ENCODE peak calls at places on chromosomes 6 and 20, in six cellular contexts. One of them, this sample, is unnamed.

GRCh38 chr20:16821211-16822089 is 73.3 kb downstream of the OTOR start:
- DNase-seq in activated T-helper 1 cell treated with anti-CD3 and anti-CD28 coated beads, Interleukin-12 subunit alpha, Interleukin-12 subunit beta, Interleukin-2, Interleukin-4 antibody, amounts not matched to agents 30 ng/mL and 10 ng/mL and 1 ng/mL, durations not matched to agents 14 hours and 24 hours and 36 hours: no peak
- DNase-seq in LoVo: peak
- DNase-seq in astrocyte of the cerebellum: peak
- DNase-seq in brain pericyte: no peak
- DNase-seq in NCI-H2081: peak
- DNase-seq in this sample: no peak

GRCh38 chr6:161498359-161498758 is 224.5 kb upstream of the AGPAT4 start:
- DNase-seq in astrocyte of the cerebellum: peak
- DNase-seq in NCI-H2081: peak
- DNase-seq in brain pericyte: no peak
- DNase-seq in LoVo: no peak
- DNase-seq in activated T-helper 1 cell treated with anti-CD3 and anti-CD28 coated beads, Interleukin-12 subunit alpha, Interleukin-12 subunit beta, Interleukin-2, Interleukin-4 antibody, amounts not matched to agents 30 ng/mL and 10 ng/mL and 1 ng/mL, durations not matched to agents 14 hours and 24 hours and 36 hours: no peak
- DNase-seq in this sample: peak

GRCh38 chr20:39849664-39850063 is 839.4 kb downstream of the MAFB start:
- DNase-seq in brain pericyte: peak
- DNase-seq in NCI-H2081: no peak
- DNase-seq in astrocyte of the cerebellum: peak
- DNase-seq in LoVo: no peak
- DNase-seq in activated T-helper 1 cell treated with anti-CD3 and anti-CD28 coated beads, Interleukin-12 subunit alpha, Interleukin-12 subunit beta, Interleukin-2, Interleukin-4 antibody, amounts not matched to agents 30 ng/mL and 10 ng/mL and 1 ng/mL, durations not matched to agents 14 hours and 24 hours and 36 hours: no peak
- DNase-seq in this sample: no peak

GRCh38 chr20:50844430-50845100 is 49.7 kb downstream of the BCAS4 start:
- DNase-seq in LoVo: no peak
- DNase-seq in activated T-helper 1 cell treated with anti-CD3 and anti-CD28 coated beads, Interleukin-12 subunit alpha, Interleukin-12 subunit beta, Interleukin-2, Interleukin-4 antibody, amounts not matched to agents 30 ng/mL and 10 ng/mL and 1 ng/mL, durations not matched to agents 14 hours and 24 hours and 36 hours: peak
- DNase-seq in astrocyte of the cerebellum: peak
- DNase-seq in NCI-H2081: no peak
- DNase-seq in brain pericyte: peak
- DNase-seq in this sample: no peak

GRCh38 chr20:59022754-59023153 is 3.5 kb downstream of the TUBB1 start:
- DNase-seq in brain pericyte: no peak
- DNase-seq in LoVo: no peak
- DNase-seq in NCI-H2081: no peak
- DNase-seq in activated T-helper 1 cell treated with anti-CD3 and anti-CD28 coated beads, Interleukin-12 subunit alpha, Interleukin-12 subunit beta, Interleukin-2, Interleukin-4 antibody, amounts not matched to agents 30 ng/mL and 10 ng/mL and 1 ng/mL, durations not matched to agents 14 hours and 24 hours and 36 hours: no peak
- DNase-seq in astrocyte of the cerebellum: no peak
- DNase-seq in this sample: no peak

GRCh38 chr6:96520851-96521115 is 823 bp upstream of the UFL1 start:
- DNase-seq in activated T-helper 1 cell treated with anti-CD3 and anti-CD28 coated beads, Interleukin-12 subunit alpha, Interleukin-12 subunit beta, Interleukin-2, Interleukin-4 antibody, amounts not matched to agents 30 ng/mL and 10 ng/mL and 1 ng/mL, durations not matched to agents 14 hours and 24 hours and 36 hours: no peak
- DNase-seq in brain pericyte: no peak
- DNase-seq in NCI-H2081: no peak
- DNase-seq in LoVo: peak
- DNase-seq in astrocyte of the cerebellum: no peak
- DNase-seq in this sample: no peak

GRCh38 chr6:6007311-6008113 is 787 bp upstream of the NRN1 start:
- DNase-seq in LoVo: peak
- DNase-seq in astrocyte of the cerebellum: no peak
- DNase-seq in NCI-H2081: peak
- DNase-seq in brain pericyte: no peak
- DNase-seq in activated T-helper 1 cell treated with anti-CD3 and anti-CD28 coated beads, Interleukin-12 subunit alpha, Interleukin-12 subunit beta, Interleukin-2, Interleukin-4 antibody, amounts not matched to agents 30 ng/mL and 10 ng/mL and 1 ng/mL, durations not matched to agents 14 hours and 24 hours and 36 hours: no peak
- DNase-seq in this sample: no peak

GRCh38 chr20:48750941-48751620 is 76.7 kb downstream of the PREX1 start:
- DNase-seq in activated T-helper 1 cell treated with anti-CD3 and anti-CD28 coated beads, Interleukin-12 subunit alpha, Interleukin-12 subunit beta, Interleukin-2, Interleukin-4 antibody, amounts not matched to agents 30 ng/mL and 10 ng/mL and 1 ng/mL, durations not matched to agents 14 hours and 24 hours and 36 hours: no peak
- DNase-seq in LoVo: no peak
- DNase-seq in astrocyte of the cerebellum: no peak
- DNase-seq in brain pericyte: no peak
- DNase-seq in NCI-H2081: peak
- DNase-seq in this sample: no peak

GRCh38 chr6:132354517-132355167 is 46.6 kb downstream of the MOXD1 start:
- DNase-seq in astrocyte of the cerebellum: no peak
- DNase-seq in activated T-helper 1 cell treated with anti-CD3 and anti-CD28 coated beads, Interleukin-12 subunit alpha, Interleukin-12 subunit beta, Interleukin-2, Interleukin-4 antibody, amounts not matched to agents 30 ng/mL and 10 ng/mL and 1 ng/mL, durations not matched to agents 14 hours and 24 hours and 36 hours: peak
- DNase-seq in brain pericyte: no peak
- DNase-seq in LoVo: no peak
- DNase-seq in NCI-H2081: no peak
- DNase-seq in this sample: no peak

GRCh38 chr6:24205020-24205492 is 79.0 kb downstream of the NRSN1 start:
- DNase-seq in brain pericyte: no peak
- DNase-seq in activated T-helper 1 cell treated with anti-CD3 and anti-CD28 coated beads, Interleukin-12 subunit alpha, Interleukin-12 subunit beta, Interleukin-2, Interleukin-4 antibody, amounts not matched to agents 30 ng/mL and 10 ng/mL and 1 ng/mL, durations not matched to agents 14 hours and 24 hours and 36 hours: no peak
- DNase-seq in NCI-H2081: peak
- DNase-seq in astrocyte of the cerebellum: peak
- DNase-seq in LoVo: peak
- DNase-seq in this sample: peak

GRCh38 chr6:47161176-47161687 is 119.1 kb upstream of the ADGRF1 start:
- DNase-seq in activated T-helper 1 cell treated with anti-CD3 and anti-CD28 coated beads, Interleukin-12 subunit alpha, Interleukin-12 subunit beta, Interleukin-2, Interleukin-4 antibody, amounts not matched to agents 30 ng/mL and 10 ng/mL and 1 ng/mL, durations not matched to agents 14 hours and 24 hours and 36 hours: no peak
- DNase-seq in LoVo: peak
- DNase-seq in NCI-H2081: peak
- DNase-seq in astrocyte of the cerebellum: no peak
- DNase-seq in brain pericyte: no peak
- DNase-seq in this sample: no peak

GRCh38 chr20:63089051-63089907 is 82.5 kb upstream of the BHLHE23 start:
- DNase-seq in astrocyte of the cerebellum: no peak
- DNase-seq in LoVo: no peak
- DNase-seq in brain pericyte: no peak
- DNase-seq in activated T-helper 1 cell treated with anti-CD3 and anti-CD28 coated beads, Interleukin-12 subunit alpha, Interleukin-12 subunit beta, Interleukin-2, Interleukin-4 antibody, amounts not matched to agents 30 ng/mL and 10 ng/mL and 1 ng/mL, durations not matched to agents 14 hours and 24 hours and 36 hours: no peak
- DNase-seq in NCI-H2081: peak
- DNase-seq in this sample: no peak

GRCh38 chr6:165181951-165182414 is 127.4 kb downstream of the C6orf118 start:
- DNase-seq in LoVo: no peak
- DNase-seq in activated T-helper 1 cell treated with anti-CD3 and anti-CD28 coated beads, Interleukin-12 subunit alpha, Interleukin-12 subunit beta, Interleukin-2, Interleukin-4 antibody, amounts not matched to agents 30 ng/mL and 10 ng/mL and 1 ng/mL, durations not matched to agents 14 hours and 24 hours and 36 hours: no peak
- DNase-seq in astrocyte of the cerebellum: peak
- DNase-seq in NCI-H2081: peak
- DNase-seq in brain pericyte: no peak
- DNase-seq in this sample: no peak

GRCh38 chr20:1827510-1827973 is 67.7 kb upstream of the SIRPA start:
- DNase-seq in astrocyte of the cerebellum: no peak
- DNase-seq in LoVo: no peak
- DNase-seq in NCI-H2081: no peak
- DNase-seq in brain pericyte: no peak
- DNase-seq in activated T-helper 1 cell treated with anti-CD3 and anti-CD28 coated beads, Interleukin-12 subunit alpha, Interleukin-12 subunit beta, Interleukin-2, Interleukin-4 antibody, amounts not matched to agents 30 ng/mL and 10 ng/mL and 1 ng/mL, durations not matched to agents 14 hours and 24 hours and 36 hours: no peak
- DNase-seq in this sample: no peak

GRCh38 chr6:54846857-54847721 is 518 bp downstream of the FAM83B start:
- DNase-seq in brain pericyte: no peak
- DNase-seq in astrocyte of the cerebellum: no peak
- DNase-seq in activated T-helper 1 cell treated with anti-CD3 and anti-CD28 coated beads, Interleukin-12 subunit alpha, Interleukin-12 subunit beta, Interleukin-2, Interleukin-4 antibody, amounts not matched to agents 30 ng/mL and 10 ng/mL and 1 ng/mL, durations not matched to agents 14 hours and 24 hours and 36 hours: no peak
- DNase-seq in LoVo: peak
- DNase-seq in NCI-H2081: no peak
- DNase-seq in this sample: no peak

GRCh38 chr6:45965007-45965406 is 50.7 kb downstream of the CLIC5 start:
- DNase-seq in activated T-helper 1 cell treated with anti-CD3 and anti-CD28 coated beads, Interleukin-12 subunit alpha, Interleukin-12 subunit beta, Interleukin-2, Interleukin-4 antibody, amounts not matched to agents 30 ng/mL and 10 ng/mL and 1 ng/mL, durations not matched to agents 14 hours and 24 hours and 36 hours: no peak
- DNase-seq in brain pericyte: no peak
- DNase-seq in LoVo: no peak
- DNase-seq in astrocyte of the cerebellum: peak
- DNase-seq in NCI-H2081: no peak
- DNase-seq in this sample: no peak

GRCh38 chr6:80438728-80439127 is 332.3 kb downstream of the BCKDHB start:
- DNase-seq in brain pericyte: no peak
- DNase-seq in NCI-H2081: no peak
- DNase-seq in astrocyte of the cerebellum: no peak
- DNase-seq in LoVo: peak
- DNase-seq in activated T-helper 1 cell treated with anti-CD3 and anti-CD28 coated beads, Interleukin-12 subunit alpha, Interleukin-12 subunit beta, Interleukin-2, Interleukin-4 antibody, amounts not matched to agents 30 ng/mL and 10 ng/mL and 1 ng/mL, durations not matched to agents 14 hours and 24 hours and 36 hours: no peak
- DNase-seq in this sample: no peak

GRCh38 chr6:14079971-14080370 is 37.6 kb upstream of the CD83 start:
- DNase-seq in astrocyte of the cerebellum: peak
- DNase-seq in brain pericyte: no peak
- DNase-seq in NCI-H2081: no peak
- DNase-seq in LoVo: no peak
- DNase-seq in activated T-helper 1 cell treated with anti-CD3 and anti-CD28 coated beads, Interleukin-12 subunit alpha, Interleukin-12 subunit beta, Interleukin-2, Interleukin-4 antibody, amounts not matched to agents 30 ng/mL and 10 ng/mL and 1 ng/mL, durations not matched to agents 14 hours and 24 hours and 36 hours: no peak
- DNase-seq in this sample: no peak

GRCh38 chr6:8780653-8781052 is 345.3 kb upstream of the SLC35B3 start:
- DNase-seq in LoVo: no peak
- DNase-seq in NCI-H2081: no peak
- DNase-seq in astrocyte of the cerebellum: no peak
- DNase-seq in brain pericyte: no peak
- DNase-seq in activated T-helper 1 cell treated with anti-CD3 and anti-CD28 coated beads, Interleukin-12 subunit alpha, Interleukin-12 subunit beta, Interleukin-2, Interleukin-4 antibody, amounts not matched to agents 30 ng/mL and 10 ng/mL and 1 ng/mL, durations not matched to agents 14 hours and 24 hours and 36 hours: no peak
- DNase-seq in this sample: no peak

GRCh38 chr20:51985013-51985415 is 182.7 kb upstream of the SALL4 start:
- DNase-seq in activated T-helper 1 cell treated with anti-CD3 and anti-CD28 coated beads, Interleukin-12 subunit alpha, Interleukin-12 subunit beta, Interleukin-2, Interleukin-4 antibody, amounts not matched to agents 30 ng/mL and 10 ng/mL and 1 ng/mL, durations not matched to agents 14 hours and 24 hours and 36 hours: no peak
- DNase-seq in LoVo: peak
- DNase-seq in astrocyte of the cerebellum: peak
- DNase-seq in brain pericyte: peak
- DNase-seq in NCI-H2081: peak
- DNase-seq in this sample: no peak

GRCh38 chr20:889932-890463 is 26.1 kb downstream of the ANGPT4 start:
- DNase-seq in astrocyte of the cerebellum: no peak
- DNase-seq in brain pericyte: no peak
- DNase-seq in LoVo: no peak
- DNase-seq in activated T-helper 1 cell treated with anti-CD3 and anti-CD28 coated beads, Interleukin-12 subunit alpha, Interleukin-12 subunit beta, Interleukin-2, Interleukin-4 antibody, amounts not matched to agents 30 ng/mL and 10 ng/mL and 1 ng/mL, durations not matched to agents 14 hours and 24 hours and 36 hours: no peak
- DNase-seq in NCI-H2081: no peak
- DNase-seq in this sample: no peak

GRCh38 chr6:32081168-32081624 is 27.9 kb downstream of the TNXB start:
- DNase-seq in astrocyte of the cerebellum: peak
- DNase-seq in NCI-H2081: no peak
- DNase-seq in activated T-helper 1 cell treated with anti-CD3 and anti-CD28 coated beads, Interleukin-12 subunit alpha, Interleukin-12 subunit beta, Interleukin-2, Interleukin-4 antibody, amounts not matched to agents 30 ng/mL and 10 ng/mL and 1 ng/mL, durations not matched to agents 14 hours and 24 hours and 36 hours: no peak
- DNase-seq in brain pericyte: no peak
- DNase-seq in LoVo: no peak
- DNase-seq in this sample: no peak

GRCh38 chr20:46512943-46513844 is at the start of gene ZNF334:
- DNase-seq in astrocyte of the cerebellum: no peak
- DNase-seq in LoVo: no peak
- DNase-seq in activated T-helper 1 cell treated with anti-CD3 and anti-CD28 coated beads, Interleukin-12 subunit alpha, Interleukin-12 subunit beta, Interleukin-2, Interleukin-4 antibody, amounts not matched to agents 30 ng/mL and 10 ng/mL and 1 ng/mL, durations not matched to agents 14 hours and 24 hours and 36 hours: peak
- DNase-seq in brain pericyte: no peak
- DNase-seq in NCI-H2081: peak
- DNase-seq in this sample: peak

GRCh38 chr20:33789109-33789857 is 21.9 kb upstream of the CHMP4B start:
- DNase-seq in LoVo: peak
- DNase-seq in activated T-helper 1 cell treated with anti-CD3 and anti-CD28 coated beads, Interleukin-12 subunit alpha, Interleukin-12 subunit beta, Interleukin-2, Interleukin-4 antibody, amounts not matched to agents 30 ng/mL and 10 ng/mL and 1 ng/mL, durations not matched to agents 14 hours and 24 hours and 36 hours: no peak
- DNase-seq in astrocyte of the cerebellum: peak
- DNase-seq in brain pericyte: no peak
- DNase-seq in NCI-H2081: no peak
- DNase-seq in this sample: no peak

GRCh38 chr6:42338573-42339218 is 113.0 kb downstream of the TRERF1 start:
- DNase-seq in activated T-helper 1 cell treated with anti-CD3 and anti-CD28 coated beads, Interleukin-12 subunit alpha, Interleukin-12 subunit beta, Interleukin-2, Interleukin-4 antibody, amounts not matched to agents 30 ng/mL and 10 ng/mL and 1 ng/mL, durations not matched to agents 14 hours and 24 hours and 36 hours: no peak
- DNase-seq in LoVo: peak
- DNase-seq in astrocyte of the cerebellum: peak
- DNase-seq in brain pericyte: peak
- DNase-seq in NCI-H2081: no peak
- DNase-seq in this sample: no peak

GRCh38 chr6:112428477-112428876 is 81.3 kb downstream of the RFPL4B start:
- DNase-seq in brain pericyte: no peak
- DNase-seq in LoVo: no peak
- DNase-seq in astrocyte of the cerebellum: no peak
- DNase-seq in activated T-helper 1 cell treated with anti-CD3 and anti-CD28 coated beads, Interleukin-12 subunit alpha, Interleukin-12 subunit beta, Interleukin-2, Interleukin-4 antibody, amounts not matched to agents 30 ng/mL and 10 ng/mL and 1 ng/mL, durations not matched to agents 14 hours and 24 hours and 36 hours: no peak
- DNase-seq in NCI-H2081: no peak
- DNase-seq in this sample: no peak

GRCh38 chr6:100382767-100383195 is 81.9 kb downstream of the SIM1 start:
- DNase-seq in activated T-helper 1 cell treated with anti-CD3 and anti-CD28 coated beads, Interleukin-12 subunit alpha, Interleukin-12 subunit beta, Interleukin-2, Interleukin-4 antibody, amounts not matched to agents 30 ng/mL and 10 ng/mL and 1 ng/mL, durations not matched to agents 14 hours and 24 hours and 36 hours: no peak
- DNase-seq in LoVo: no peak
- DNase-seq in astrocyte of the cerebellum: no peak
- DNase-seq in NCI-H2081: no peak
- DNase-seq in brain pericyte: no peak
- DNase-seq in this sample: no peak

GRCh38 chr6:28252507-28252975 is 472 bp upstream of the ZKSCAN4 start:
- DNase-seq in NCI-H2081: no peak
- DNase-seq in astrocyte of the cerebellum: no peak
- DNase-seq in LoVo: no peak
- DNase-seq in activated T-helper 1 cell treated with anti-CD3 and anti-CD28 coated beads, Interleukin-12 subunit alpha, Interleukin-12 subunit beta, Interleukin-2, Interleukin-4 antibody, amounts not matched to agents 30 ng/mL and 10 ng/mL and 1 ng/mL, durations not matched to agents 14 hours and 24 hours and 36 hours: no peak
- DNase-seq in brain pericyte: no peak
- DNase-seq in this sample: no peak

GRCh38 chr20:53394433-53394832 is 199.2 kb downstream of the ZNF217 start:
- DNase-seq in brain pericyte: no peak
- DNase-seq in NCI-H2081: no peak
- DNase-seq in astrocyte of the cerebellum: no peak
- DNase-seq in activated T-helper 1 cell treated with anti-CD3 and anti-CD28 coated beads, Interleukin-12 subunit alpha, Interleukin-12 subunit beta, Interleukin-2, Interleukin-4 antibody, amounts not matched to agents 30 ng/mL and 10 ng/mL and 1 ng/mL, durations not matched to agents 14 hours and 24 hours and 36 hours: no peak
- DNase-seq in LoVo: no peak
- DNase-seq in this sample: no peak

GRCh38 chr6:143928853-143929252 is 64.6 kb downstream of the ZC2HC1B start:
- DNase-seq in astrocyte of the cerebellum: no peak
- DNase-seq in LoVo: no peak
- DNase-seq in activated T-helper 1 cell treated with anti-CD3 and anti-CD28 coated beads, Interleukin-12 subunit alpha, Interleukin-12 subunit beta, Interleukin-2, Interleukin-4 antibody, amounts not matched to agents 30 ng/mL and 10 ng/mL and 1 ng/mL, durations not matched to agents 14 hours and 24 hours and 36 hours: no peak
- DNase-seq in NCI-H2081: no peak
- DNase-seq in brain pericyte: no peak
- DNase-seq in this sample: no peak

GRCh38 chr6:168208854-168209253 is 110.7 kb downstream of the DACT2 start:
- DNase-seq in NCI-H2081: no peak
- DNase-seq in brain pericyte: no peak
- DNase-seq in astrocyte of the cerebellum: no peak
- DNase-seq in activated T-helper 1 cell treated with anti-CD3 and anti-CD28 coated beads, Interleukin-12 subunit alpha, Interleukin-12 subunit beta, Interleukin-2, Interleukin-4 antibody, amounts not matched to agents 30 ng/mL and 10 ng/mL and 1 ng/mL, durations not matched to agents 14 hours and 24 hours and 36 hours: no peak
- DNase-seq in LoVo: no peak
- DNase-seq in this sample: no peak

GRCh38 chr6:144215402-144215931 is 65.2 kb downstream of the STX11 start:
- DNase-seq in activated T-helper 1 cell treated with anti-CD3 and anti-CD28 coated beads, Interleukin-12 subunit alpha, Interleukin-12 subunit beta, Interleukin-2, Interleukin-4 antibody, amounts not matched to agents 30 ng/mL and 10 ng/mL and 1 ng/mL, durations not matched to agents 14 hours and 24 hours and 36 hours: peak
- DNase-seq in brain pericyte: no peak
- DNase-seq in LoVo: peak
- DNase-seq in astrocyte of the cerebellum: no peak
- DNase-seq in NCI-H2081: no peak
- DNase-seq in this sample: no peak

GRCh38 chr6:41932378-41932777 is 9.2 kb downstream of the CCND3 start:
- DNase-seq in LoVo: no peak
- DNase-seq in NCI-H2081: no peak
- DNase-seq in astrocyte of the cerebellum: no peak
- DNase-seq in activated T-helper 1 cell treated with anti-CD3 and anti-CD28 coated beads, Interleukin-12 subunit alpha, Interleukin-12 subunit beta, Interleukin-2, Interleukin-4 antibody, amounts not matched to agents 30 ng/mL and 10 ng/mL and 1 ng/mL, durations not matched to agents 14 hours and 24 hours and 36 hours: no peak
- DNase-seq in brain pericyte: no peak
- DNase-seq in this sample: no peak

GRCh38 chr6:44003345-44004061 is 123.7 kb downstream of the MRPL14 start:
- DNase-seq in NCI-H2081: no peak
- DNase-seq in LoVo: no peak
- DNase-seq in activated T-helper 1 cell treated with anti-CD3 and anti-CD28 coated beads, Interleukin-12 subunit alpha, Interleukin-12 subunit beta, Interleukin-2, Interleukin-4 antibody, amounts not matched to agents 30 ng/mL and 10 ng/mL and 1 ng/mL, durations not matched to agents 14 hours and 24 hours and 36 hours: no peak
- DNase-seq in astrocyte of the cerebellum: no peak
- DNase-seq in brain pericyte: no peak
- DNase-seq in this sample: no peak

GRCh38 chr20:19937651-19938420 is 79.3 kb upstream of the NAA20 start:
- DNase-seq in brain pericyte: no peak
- DNase-seq in activated T-helper 1 cell treated with anti-CD3 and anti-CD28 coated beads, Interleukin-12 subunit alpha, Interleukin-12 subunit beta, Interleukin-2, Interleukin-4 antibody, amounts not matched to agents 30 ng/mL and 10 ng/mL and 1 ng/mL, durations not matched to agents 14 hours and 24 hours and 36 hours: no peak
- DNase-seq in LoVo: no peak
- DNase-seq in astrocyte of the cerebellum: no peak
- DNase-seq in NCI-H2081: no peak
- DNase-seq in this sample: no peak